ENCODE peak calls at places on chromosomes 16 and 17, in nine cellular contexts. T is upper lobe of left lung, G is A549, O is K562, P is HepG2, L is body of pancreas, V is GM12878, X is HCT116, R is right lobe of liver. M is an unnamed sample.

GRCh38 chr17:1643999-1644492 is 1.5 kb downstream of the SCARF1 start:
- ATAC-seq in T (peak), G (no peak), O (no peak), P (no peak), L (no peak), V (peak), X (no peak), R (no peak), M (no peak)

GRCh38 chr17:5785867-5786509 is 201.7 kb upstream of the NLRP1 start:
- ATAC-seq in T (no peak), G (peak), O (no peak), P (peak), L (no peak), V (peak), X (no peak), R (no peak), M (no peak)

GRCh38 chr16:57883953-57884654 is 81.8 kb upstream of the KIFC3 start:
- ATAC-seq in T (peak), G (no peak), O (peak), P (no peak), L (no peak), V (no peak), X (no peak), R (no peak), M (no peak)

GRCh38 chr16:79150626-79151025 is 449.9 kb downstream of the MAF start:
- ATAC-seq in T (no peak), G (no peak), O (no peak), P (no peak), L (no peak), V (no peak), X (no peak), R (no peak), M (no peak)

GRCh38 chr16:20704281-20704680 is 6.8 kb upstream of the ACSM1 start:
- ATAC-seq in T (no peak), G (no peak), O (no peak), P (no peak), L (peak), V (no peak), X (no peak), R (no peak), M (no peak)

GRCh38 chr16:67942510-67943255 is 1.2 kb downstream of the LCAT start:
- ATAC-seq in T (no peak), G (no peak), O (peak), P (peak), L (no peak), V (no peak), X (peak), R (peak), M (no peak)

GRCh38 chr16:2531696-2532493 is 687 bp upstream of the CEMP1 start:
- ATAC-seq in T (peak), G (peak), O (peak), P (peak), L (peak), V (peak), X (peak), R (peak), M (peak)

GRCh38 chr17:65204001-65204400 is 66.8 kb downstream of the RGS9 start:
- ATAC-seq in T (no peak), G (no peak), O (no peak), P (no peak), L (no peak), V (no peak), X (no peak), R (no peak), M (no peak)

GRCh38 chr17:64984776-64985521 is 65.7 kb upstream of the LRRC37A3 start:
- ATAC-seq in T (no peak), G (peak), O (peak), P (peak), L (peak), V (peak), X (no peak), R (no peak), M (no peak)

GRCh38 chr16:58459344-58460218 is 40.4 kb upstream of the NDRG4 start:
- ATAC-seq in T (no peak), G (peak), O (peak), P (no peak), L (no peak), V (peak), X (peak), R (no peak), M (no peak)

GRCh38 chr16:70694088-70694487 is 8.2 kb upstream of the MTSS2 start:
- ATAC-seq in T (peak), G (peak), O (no peak), P (no peak), L (no peak), V (no peak), X (peak), R (no peak), M (peak)
- H3K27ac ChIP-seq in T (peak), G (peak), O (peak), P (no peak), L (no peak), V (no peak), X (peak), R (no peak), M (peak)

DNA sequence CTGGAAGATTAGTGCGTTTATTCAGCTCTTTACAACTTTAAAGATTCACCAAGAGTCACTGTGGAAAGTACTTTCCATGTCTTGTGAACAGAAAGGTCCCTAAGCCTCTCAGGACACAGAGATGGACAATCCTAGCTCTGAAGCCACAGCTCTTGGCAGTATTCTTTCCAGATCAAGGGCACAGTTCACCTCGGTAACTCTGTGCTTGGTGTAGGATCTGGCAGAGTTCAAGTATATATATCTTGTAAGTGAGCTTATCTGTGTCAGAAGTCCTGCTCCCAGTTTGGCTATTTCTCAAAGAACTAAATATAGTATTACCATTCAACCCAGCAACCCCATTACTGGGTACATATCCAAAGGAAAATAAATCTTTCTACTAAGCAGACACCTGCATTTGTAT is 183.7 kb downstream of the CBLN1 start:
- ATAC-seq in T (no peak), G (no peak), O (no peak), P (no peak), L (no peak), V (no peak), X (no peak), R (no peak), M (no peak)
- TF ChIP-seq POLR2A in T (no peak), G (no peak), O (no peak), P (no peak), L (no peak), V (no peak), X (no peak), R (no peak), M (no peak)

GRCh38 chr17:77117415-77117814 is 23.4 kb upstream of the SEC14L1 start:
- ATAC-seq in T (no peak), G (no peak), O (no peak), P (no peak), L (no peak), V (no peak), X (no peak), R (no peak), M (no peak)
- H3K27ac ChIP-seq in T (peak), G (no peak), O (no peak), P (no peak), L (no peak), V (no peak), X (no peak), R (peak), M (peak)

GRCh38 chr17:81858967-81859905 is 1.1 kb downstream of the P4HB start:
- ATAC-seq in T (no peak), G (no peak), O (no peak), P (no peak), L (no peak), V (no peak), X (no peak), R (no peak), M (no peak)

GRCh38 chr17:81858170-81858966 is 2.0 kb downstream of the P4HB start:
- ATAC-seq in T (no peak), G (no peak), O (no peak), P (no peak), L (no peak), V (no peak), X (no peak), R (no peak), M (no peak)

GRCh38 chr17:81863123-81863675 is 2.9 kb upstream of the P4HB start:
- ATAC-seq in T (no peak), G (no peak), O (no peak), P (no peak), L (no peak), V (no peak), X (no peak), R (no peak), M (no peak)

GRCh38 chr17:81860756-81861568 is 627 bp upstream of the P4HB start:
- ATAC-seq in T (peak), G (peak), O (peak), P (peak), L (peak), V (peak), X (peak), R (peak), M (peak)

GRCh38 chr17:81859906-81860755 is at the start of gene P4HB:
- ATAC-seq in T (peak), G (peak), O (no peak), P (peak), L (peak), V (no peak), X (peak), R (no peak), M (no peak)
- TF ChIP-seq POLR2A in T (peak), G (peak), O (peak), P (no peak), L (peak), V (peak), X (peak), R (peak), M (peak)

M was measured in gastroesophageal sphincter.